ENCODE peak calls at places on chromosomes 3 and 15, in five cellular contexts. One of them, this sample, is unnamed.

GRCh38 chr15:67148196-67148701 is 82.8 kb downstream of the SMAD3 start:
- DNase-seq in heart left ventricle: no peak
- DNase-seq in tibial nerve: no peak
- DNase-seq in ovary: no peak
- DNase-seq in IMR-90: peak
- DNase-seq in this sample: no peak

GRCh38 chr3:114409291-114409690 is 115.5 kb downstream of the TIGIT start:
- DNase-seq in tibial nerve: no peak
- DNase-seq in ovary: no peak
- DNase-seq in IMR-90: no peak
- DNase-seq in heart left ventricle: no peak
- DNase-seq in this sample: no peak

GRCh38 chr3:117144832-117145231 is 435.3 kb downstream of the TUSC7 start:
- DNase-seq in IMR-90: peak
- DNase-seq in heart left ventricle: no peak
- DNase-seq in ovary: no peak
- DNase-seq in tibial nerve: no peak
- DNase-seq in this sample: no peak

GRCh38 chr15:96329403-96329981 is 1.0 kb upstream of the NR2F2 start:
- DNase-seq in IMR-90: no peak
- DNase-seq in heart left ventricle: no peak
- DNase-seq in ovary: peak
- DNase-seq in tibial nerve: no peak
- DNase-seq in this sample: no peak

GRCh38 chr15:100941536-100941935 is 22.4 kb downstream of the LRRK1 start:
- DNase-seq in heart left ventricle: no peak
- DNase-seq in IMR-90: no peak
- DNase-seq in tibial nerve: no peak
- DNase-seq in ovary: no peak
- DNase-seq in this sample: no peak

GRCh38 chr15:47439146-47439869 is 278.0 kb upstream of the SEMA6D start:
- DNase-seq in tibial nerve: no peak
- DNase-seq in ovary: no peak
- DNase-seq in IMR-90: peak
- DNase-seq in heart left ventricle: no peak
- DNase-seq in this sample: no peak

GRCh38 chr3:50503504-50503903 is at the start of gene CACNA2D2:
- DNase-seq in ovary: peak
- DNase-seq in IMR-90: no peak
- DNase-seq in tibial nerve: peak
- DNase-seq in heart left ventricle: peak
- DNase-seq in this sample: peak

GRCh38 chr15:69665641-69666091 is 213.0 kb downstream of the RPLP1 start:
- DNase-seq in ovary: peak
- DNase-seq in tibial nerve: no peak
- DNase-seq in IMR-90: no peak
- DNase-seq in heart left ventricle: no peak
- DNase-seq in this sample: no peak

GRCh38 chr3:127786358-127787070 is 35.8 kb downstream of the MGLL start:
- DNase-seq in tibial nerve: peak
- DNase-seq in IMR-90: peak
- DNase-seq in ovary: peak
- DNase-seq in heart left ventricle: peak
- DNase-seq in this sample: peak

GRCh38 chr15:84681822-84682221 is 23.8 kb upstream of the NMB start:
- DNase-seq in ovary: no peak
- DNase-seq in IMR-90: peak
- DNase-seq in tibial nerve: no peak
- DNase-seq in heart left ventricle: no peak
- DNase-seq in this sample: no peak

GRCh38 chr15:57375827-57376694 is at the start of gene CGNL1:
- DNase-seq in tibial nerve: no peak
- DNase-seq in ovary: peak
- DNase-seq in heart left ventricle: peak
- DNase-seq in IMR-90: no peak
- DNase-seq in this sample: peak
- TF ChIP-seq POLR2A in tibial nerve: peak
- TF ChIP-seq POLR2A in ovary: peak
- TF ChIP-seq POLR2A in heart left ventricle: no peak
- TF ChIP-seq POLR2A in IMR-90: no peak
- TF ChIP-seq POLR2A in this sample: no peak

DNA sequence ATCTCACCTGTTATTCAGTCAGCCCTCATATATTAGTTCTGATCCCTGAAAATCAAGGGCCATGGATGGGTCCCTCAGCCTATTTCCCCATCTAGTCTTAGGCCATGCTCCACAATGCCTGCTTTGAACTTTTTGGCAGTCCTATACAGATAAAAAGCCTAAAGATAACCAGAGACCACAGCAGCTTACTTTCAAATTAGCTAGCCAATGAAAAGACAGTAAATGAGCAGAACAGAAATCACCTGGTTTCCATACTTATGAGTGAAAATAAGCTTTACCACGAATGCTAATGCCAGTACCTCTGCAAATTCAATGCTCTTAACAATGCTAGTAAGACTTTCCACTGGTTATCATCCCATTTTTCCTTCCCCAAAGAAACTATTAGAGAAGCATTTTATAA is 141.6 kb upstream of the SPRED1 start:
- DNase-seq in heart left ventricle: no peak
- DNase-seq in IMR-90: no peak
- DNase-seq in ovary: no peak
- DNase-seq in tibial nerve: no peak
- DNase-seq in this sample: no peak
- TF ChIP-seq CTCF in heart left ventricle: no peak
- TF ChIP-seq CTCF in IMR-90: no peak
- TF ChIP-seq CTCF in ovary: no peak
- TF ChIP-seq CTCF in tibial nerve: no peak
- TF ChIP-seq CTCF in this sample: no peak

GRCh38 chr3:141849056-141849814 is 27.2 kb upstream of the ATP1B3 start:
- DNase-seq in ovary: no peak
- DNase-seq in IMR-90: no peak
- DNase-seq in heart left ventricle: no peak
- DNase-seq in tibial nerve: peak
- DNase-seq in this sample: peak
- TF ChIP-seq POLR2A in ovary: no peak
- TF ChIP-seq POLR2A in IMR-90: no peak
- TF ChIP-seq POLR2A in heart left ventricle: no peak
- TF ChIP-seq POLR2A in tibial nerve: no peak
- TF ChIP-seq POLR2A in this sample: no peak

GRCh38 chr3:148957586-148957985 is 33.8 kb upstream of the GYG1 start:
- DNase-seq in IMR-90: no peak
- DNase-seq in heart left ventricle: no peak
- DNase-seq in ovary: no peak
- DNase-seq in tibial nerve: no peak
- DNase-seq in this sample: no peak

GRCh38 chr3:148958681-148959080 is 32.7 kb upstream of the GYG1 start:
- DNase-seq in IMR-90: no peak
- DNase-seq in ovary: no peak
- DNase-seq in heart left ventricle: no peak
- DNase-seq in tibial nerve: no peak
- DNase-seq in this sample: no peak

GRCh38 chr3:148962513-148962912 is 28.8 kb upstream of the GYG1 start:
- DNase-seq in ovary: peak
- DNase-seq in IMR-90: peak
- DNase-seq in tibial nerve: no peak
- DNase-seq in heart left ventricle: no peak
- DNase-seq in this sample: peak
- TF ChIP-seq CTCF in ovary: no peak
- TF ChIP-seq CTCF in IMR-90: peak
- TF ChIP-seq CTCF in tibial nerve: no peak
- TF ChIP-seq CTCF in heart left ventricle: no peak
- TF ChIP-seq CTCF in this sample: no peak

DNA sequence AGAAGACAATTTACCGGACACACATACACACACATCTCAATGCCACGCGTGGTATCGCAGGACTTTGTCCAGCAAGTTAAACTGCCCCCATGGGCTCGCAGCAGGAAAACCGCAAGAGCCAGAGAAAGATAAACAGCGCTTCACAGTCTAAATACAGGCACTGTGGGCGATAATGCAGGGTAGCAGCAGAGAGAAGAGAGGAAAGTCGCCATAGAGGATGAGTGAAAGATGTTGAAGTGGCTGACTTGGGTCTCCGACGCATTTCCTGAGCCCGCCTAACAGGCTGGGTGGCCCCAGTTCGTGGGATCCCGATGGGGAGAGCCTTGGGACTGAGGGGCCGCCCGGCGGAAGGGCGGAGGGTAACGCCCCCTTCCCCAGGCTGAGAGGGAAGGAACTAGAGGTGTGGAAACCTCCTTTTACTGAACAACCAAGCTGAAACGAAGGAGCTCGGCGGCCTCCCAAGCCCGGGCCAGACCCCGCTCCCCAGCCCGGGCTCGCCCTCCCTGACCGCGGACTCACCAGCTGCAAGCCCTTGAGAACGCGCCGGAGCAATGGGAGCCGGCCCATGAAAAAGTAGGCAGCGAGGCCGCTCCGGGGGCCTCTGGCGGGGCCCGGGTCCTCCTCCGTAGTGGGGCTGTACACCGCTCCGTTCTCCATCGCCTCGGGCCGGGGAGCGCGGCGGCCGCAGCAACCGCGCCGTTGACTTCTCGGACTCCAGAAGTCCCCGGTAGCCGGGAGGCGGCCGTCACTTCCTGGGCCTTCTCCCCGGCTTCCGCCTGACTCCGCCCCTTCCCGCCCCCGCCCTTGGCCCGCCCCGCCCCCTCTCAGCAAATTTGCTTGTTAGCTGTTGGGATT is at the start of gene CMTM6:
- DNase-seq in heart left ventricle: peak
- DNase-seq in IMR-90: peak
- DNase-seq in ovary: peak
- DNase-seq in tibial nerve: peak
- DNase-seq in this sample: peak
- TF ChIP-seq POLR2A in heart left ventricle: peak
- TF ChIP-seq POLR2A in IMR-90: peak
- TF ChIP-seq POLR2A in ovary: peak
- TF ChIP-seq POLR2A in tibial nerve: peak
- TF ChIP-seq POLR2A in this sample: no peak

GRCh38 chr3:48273594-48274211 is 32.8 kb downstream of the ZNF589 start:
- DNase-seq in ovary: peak
- DNase-seq in IMR-90: peak
- DNase-seq in heart left ventricle: peak
- DNase-seq in tibial nerve: peak
- DNase-seq in this sample: no peak
- TF ChIP-seq CTCF in ovary: peak
- TF ChIP-seq CTCF in IMR-90: peak
- TF ChIP-seq CTCF in heart left ventricle: peak
- TF ChIP-seq CTCF in tibial nerve: peak
- TF ChIP-seq CTCF in this sample: peak

DNA sequence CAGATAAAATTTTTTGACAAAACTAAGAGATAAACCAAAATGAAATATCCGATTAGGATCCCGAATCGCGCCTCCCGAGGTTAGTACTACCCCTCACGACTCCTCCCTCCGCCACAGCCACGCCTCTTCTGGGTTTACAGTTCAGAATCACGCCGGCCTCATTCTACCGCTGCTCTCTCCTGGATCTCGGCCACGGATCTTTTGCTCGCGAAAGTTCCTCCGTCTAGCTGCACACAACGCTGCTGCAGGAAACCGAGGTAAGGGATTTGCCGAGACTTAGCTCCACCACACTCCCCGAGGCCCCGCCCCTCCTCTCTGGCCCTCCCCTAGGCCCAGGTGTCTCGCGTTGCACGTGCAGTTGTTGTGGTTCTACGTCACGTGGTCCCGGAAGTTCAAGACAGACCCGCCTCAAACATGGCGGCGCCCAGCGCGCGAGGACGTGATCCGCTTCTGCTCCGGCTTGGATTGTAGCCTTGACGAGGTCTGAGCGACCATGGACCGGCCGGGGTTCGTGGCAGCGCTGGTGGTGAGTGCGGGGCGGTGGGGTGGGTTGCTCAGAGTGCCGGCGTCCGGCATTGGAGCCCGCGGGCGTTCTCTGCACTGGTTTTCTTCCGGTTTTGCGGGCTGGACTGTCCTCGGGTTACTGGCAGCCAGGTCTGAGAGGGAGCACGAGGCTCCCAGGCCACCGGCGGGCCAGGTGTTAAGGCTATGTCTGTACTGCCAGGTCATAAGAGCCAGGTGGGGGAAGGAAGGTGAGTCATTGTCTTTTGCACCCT is at the start of gene SLC25A26:
- DNase-seq in ovary: peak
- DNase-seq in IMR-90: peak
- DNase-seq in tibial nerve: peak
- DNase-seq in heart left ventricle: peak
- DNase-seq in this sample: peak
- TF ChIP-seq POLR2A in ovary: no peak
- TF ChIP-seq POLR2A in IMR-90: peak
- TF ChIP-seq POLR2A in tibial nerve: peak
- TF ChIP-seq POLR2A in heart left ventricle: peak
- TF ChIP-seq POLR2A in this sample: peak